ENCODE peak calls at places on chromosomes 5 and 9, in five cellular contexts. J, Q, V, S and E are unnamed samples.

GRCh38 chr5:179800696-179801201 is 5.9 kb downstream of the MGAT4B start:
- DNase-seq in S (no peak), J (no peak), Q (no peak), V (no peak), E (no peak)

GRCh38 chr5:115382989-115383388 is 86.5 kb upstream of the CCDC112 start:
- DNase-seq in J (no peak), Q (no peak), S (no peak), V (no peak), E (no peak)

GRCh38 chr5:68395844-68396523 is 180.4 kb downstream of the PIK3R1 start:
- DNase-seq in S (no peak), Q (no peak), J (no peak), V (no peak), E (no peak)

GRCh38 chr5:171310816-171311697 is 2.0 kb downstream of the TLX3 start:
- DNase-seq in S (no peak), J (no peak), V (no peak), Q (no peak), E (no peak)

GRCh38 chr9:77899679-77900354 is 131.8 kb downstream of the GNAQ start:
- DNase-seq in Q (no peak), S (no peak), J (peak), V (no peak), E (no peak)

GRCh38 chr9:87579761-87580626 is 82.3 kb downstream of the DAPK1 start:
- DNase-seq in J (no peak), S (no peak), Q (no peak), V (no peak), E (no peak)

GRCh38 chr5:120053841-120054240 is 410.3 kb upstream of the PRR16 start:
- DNase-seq in S (no peak), J (no peak), V (no peak), Q (no peak), E (no peak)

GRCh38 chr5:170221319-170221718 is 11.5 kb upstream of the C5orf58 start:
- DNase-seq in Q (no peak), V (no peak), J (no peak), S (no peak), E (no peak)

GRCh38 chr9:87873607-87874319 is 8.9 kb upstream of the SPATA31E1 start:
- DNase-seq in V (no peak), Q (no peak), S (no peak), J (no peak), E (no peak)

GRCh38 chr5:170436335-170436734 is 47.2 kb upstream of the KCNMB1 start:
- DNase-seq in S (no peak), V (no peak), Q (no peak), J (no peak), E (no peak)

GRCh38 chr5:123444016-123444415 is 20.8 kb upstream of the CEP120 start:
- DNase-seq in Q (no peak), J (no peak), V (no peak), S (no peak), E (no peak)

GRCh38 chr9:16207161-16207560 is 654.3 kb downstream of the CCDC171 start:
- DNase-seq in V (no peak), Q (no peak), S (no peak), J (no peak), E (no peak)

GRCh38 chr5:65483474-65484346 is 2.0 kb upstream of the ADAMTS6 start:
- DNase-seq in J (peak), Q (peak), S (no peak), V (no peak), E (no peak)

GRCh38 chr5:52771343-52772039 is 16.2 kb upstream of the ITGA1 start:
- DNase-seq in V (no peak), Q (no peak), J (no peak), S (no peak), E (no peak)

GRCh38 chr5:99025298-99026045 is 96.7 kb upstream of the CHD1 start:
- DNase-seq in V (no peak), Q (no peak), S (no peak), J (no peak), E (no peak)

GRCh38 chr5:111735829-111736228 is 21.2 kb downstream of the NREP start:
- DNase-seq in J (peak), S (no peak), V (peak), Q (peak), E (peak)

GRCh38 chr9:112032733-112033132 is 136.1 kb downstream of the UGCG start:
- DNase-seq in S (no peak), J (peak), V (no peak), Q (no peak), E (no peak)

GRCh38 chr9:69564557-69564956 is 107.6 kb downstream of the APBA1 start:
- DNase-seq in J (no peak), Q (no peak), S (no peak), V (no peak), E (no peak)

GRCh38 chr5:474826-475661 is 32.1 kb downstream of the EXOC3 start:
- DNase-seq in V (no peak), S (no peak), J (no peak), Q (no peak), E (no peak)

GRCh38 chr5:159419567-159419966 is 89.3 kb upstream of the IL12B start:
- DNase-seq in S (no peak), V (no peak), Q (no peak), J (no peak), E (no peak)

GRCh38 chr5:107028938-107029337 is 641.8 kb downstream of the EFNA5 start:
- DNase-seq in J (no peak), S (no peak), V (no peak), Q (no peak), E (no peak)

GRCh38 chr9:3436629-3437028 is 89.2 kb downstream of the RFX3 start:
- DNase-seq in Q (no peak), V (no peak), S (no peak), J (no peak), E (no peak)

GRCh38 chr9:23799521-23799920 is 26.5 kb downstream of the ELAVL2 start:
- DNase-seq in Q (no peak), S (no peak), V (no peak), J (no peak), E (no peak)

GRCh38 chr5:78809444-78809843 is 160.9 kb upstream of the LHFPL2 start:
- DNase-seq in Q (no peak), S (no peak), J (no peak), V (no peak), E (no peak)

GRCh38 chr9:89863837-89864236 is 259.0 kb downstream of the GADD45G start:
- DNase-seq in Q (no peak), V (no peak), J (no peak), S (no peak), E (no peak)

GRCh38 chr5:53463909-53464621 is 16.4 kb upstream of the FST start:
- DNase-seq in Q (no peak), S (no peak), J (no peak), V (no peak), E (no peak)

GRCh38 chr5:144798595-144798994 is 627.9 kb downstream of the KCTD16 start:
- DNase-seq in Q (no peak), S (no peak), V (no peak), J (no peak), E (no peak)

GRCh38 chr5:135126688-135127603 is 92.9 kb upstream of the PITX1 start:
- DNase-seq in J (no peak), S (no peak), V (no peak), Q (peak), E (no peak)

GRCh38 chr9:114098021-114098659 is 952 bp downstream of the KIF12 start:
- DNase-seq in Q (no peak), J (no peak), S (no peak), V (no peak), E (no peak)

GRCh38 chr9:134099123-134099761 is 31.4 kb upstream of the BRD3 start:
- DNase-seq in J (no peak), S (no peak), Q (no peak), V (peak), E (no peak)

GRCh38 chr5:171162165-171162564 is 146.9 kb upstream of the TLX3 start:
- DNase-seq in V (no peak), Q (no peak), S (no peak), J (no peak), E (no peak)

GRCh38 chr9:79165006-79165405 is 406.8 kb upstream of the TLE4 start:
- DNase-seq in Q (no peak), S (no peak), J (no peak), V (no peak), E (no peak)

GRCh38 chr5:53201746-53202145 is 92.2 kb upstream of the MOCS2 start:
- DNase-seq in Q (no peak), J (no peak), S (no peak), V (no peak), E (no peak)

GRCh38 chr9:6506571-6506970 is 93.6 kb downstream of the UHRF2 start:
- DNase-seq in J (no peak), V (no peak), Q (no peak), S (no peak), E (no peak)

GRCh38 chr5:150178262-150178661 is 11.6 kb upstream of the SLC6A7 start:
- DNase-seq in Q (no peak), V (no peak), J (no peak), S (no peak), E (no peak)

GRCh38 chr9:97318433-97318832 is 11.0 kb downstream of the CCDC180 start:
- DNase-seq in S (no peak), J (no peak), Q (no peak), V (no peak), E (no peak)

GRCh38 chr5:122849746-122850145 is 4.3 kb downstream of the SNX24 start:
- DNase-seq in V (no peak), J (no peak), S (no peak), Q (no peak), E (no peak)